ENCODE peak calls at places on chromosomes 3 and 15, in seven cellular contexts. V is A172, J is AG10803, E is neural progenitor cell, W is mesenteric fat pad, C is pons, X is NCI-H146. M is an unnamed sample.
A peak's percentile ranks its signal among the peaks of the same experiment; 100 is the strongest.

GRCh38 chr3:8539419-8539818 is 37.8 kb downstream of the LMCD1 start:
- DNase-seq in V (peak; percentile 42), J (peak; percentile 49), E (no peak), W (no peak), C (no peak), X (no peak), M (no peak)

GRCh38 chr3:187186801-187187421 is 10.4 kb upstream of the RTP1 start:
- DNase-seq in V (peak; percentile 85), J (peak; percentile 67), E (no peak), W (no peak), C (no peak), X (no peak), M (no peak)

GRCh38 chr3:140467104-140467577 is 210.7 kb upstream of the TRIM42 start:
- DNase-seq in V (peak; percentile 90), J (no peak), E (peak; percentile 62), W (no peak), C (peak; percentile 33), X (no peak), M (no peak)

GRCh38 chr15:31155136-31155535 is 53.6 kb upstream of the TRPM1 start:
- DNase-seq in V (no peak), J (no peak), E (no peak), W (no peak), C (no peak), X (no peak), M (no peak)

GRCh38 chr15:62782100-62782791 is 260.3 kb upstream of the TPM1 start:
- DNase-seq in V (peak; percentile 80), J (peak; percentile 93), E (peak; percentile 83), W (no peak), C (peak; percentile 91), X (peak; percentile 72), M (peak; percentile 88)

GRCh38 chr3:170953736-170954135 is 45.3 kb upstream of the EIF5A2 start:
- DNase-seq in V (no peak), J (no peak), E (peak; percentile 3), W (no peak), C (peak; percentile 79), X (no peak), M (no peak)

GRCh38 chr3:171121801-171122200 is 95.3 kb upstream of the SLC2A2 start:
- DNase-seq in V (no peak), J (no peak), E (no peak), W (no peak), C (peak; percentile 12), X (no peak), M (no peak)

GRCh38 chr3:186110975-186111974 is 2.4 kb upstream of the ETV5 start:
- DNase-seq in V (no peak), J (no peak), E (no peak), W (no peak), C (peak; percentile 72), X (no peak), M (no peak)

GRCh38 chr3:141096981-141097380 is 45.8 kb downstream of the SPSB4 start:
- DNase-seq in V (no peak), J (no peak), E (no peak), W (peak; percentile 57), C (no peak), X (no peak), M (no peak)

GRCh38 chr3:126461450-126462070 is 14.1 kb downstream of the ZXDC start:
- DNase-seq in V (no peak), J (no peak), E (no peak), W (peak; percentile 43), C (no peak), X (no peak), M (no peak)

GRCh38 chr3:72652395-72652794 is 195.8 kb downstream of the SHQ1 start:
- DNase-seq in V (no peak), J (no peak), E (no peak), W (no peak), C (no peak), X (no peak), M (no peak)

GRCh38 chr3:123657578-123657977 is 72.7 kb upstream of the HACD2 start:
- DNase-seq in V (no peak), J (peak; percentile 32), E (no peak), W (no peak), C (no peak), X (no peak), M (no peak)

GRCh38 chr3:122928396-122929187 is 99.0 kb downstream of the SEMA5B start:
- DNase-seq in V (no peak), J (no peak), E (no peak), W (peak; percentile 75), C (no peak), X (no peak), M (no peak)

GRCh38 chr3:132417695-132418520 is 606 bp downstream of the DNAJC13 start:
- DNase-seq in V (peak; percentile 94), J (peak; percentile 46), E (peak; percentile 68), W (no peak), C (peak; percentile 56), X (peak; percentile 90), M (peak; percentile 48)

GRCh38 chr3:107068980-107069379 is 308.3 kb upstream of the CCDC54 start:
- DNase-seq in V (peak; percentile 67), J (peak; percentile 90), E (no peak), W (no peak), C (no peak), X (no peak), M (no peak)

GRCh38 chr3:129439817-129440647 is at the start of the genes IFT122 and MBD4:
- DNase-seq in V (peak; percentile 100), J (peak; percentile 99), E (peak; percentile 100), W (peak; percentile 99), C (peak; percentile 98), X (peak; percentile 100), M (peak; percentile 99)

GRCh38 chr15:57112178-57112577 is 193.7 kb downstream of the TCF12 start:
- DNase-seq in V (no peak), J (no peak), E (no peak), W (no peak), C (no peak), X (no peak), M (no peak)